ENCODE peak calls at places on chromosomes 16 and 17, in six cellular contexts. J is uterus, A is breast epithelium, U is IMR-90, R is ovary, I is sigmoid colon. X is an unnamed sample.

GRCh38 chr16:66473654-66474519 is 46.8 kb downstream of the BEAN1 start:
- DNase-seq in J (no peak), A (no peak), U (no peak), R (no peak), I (peak), X (no peak)

GRCh38 chr17:1720856-1721386 is 3.6 kb upstream of the WDR81 start:
- DNase-seq in J (peak), A (no peak), U (peak), R (peak), I (peak), X (no peak)

GRCh38 chr17:43094129-43094834 is 30.9 kb downstream of the BRCA1 start:
- DNase-seq in J (no peak), A (no peak), U (peak), R (no peak), I (no peak), X (no peak)

GRCh38 chr17:81390029-81390428 is 5.2 kb upstream of the BAHCC1 start:
- DNase-seq in J (peak), A (no peak), U (no peak), R (peak), I (no peak), X (no peak)

GRCh38 chr16:57026778-57027062 is 37.4 kb downstream of the NLRC5 start:
- DNase-seq in J (no peak), A (no peak), U (no peak), R (no peak), I (no peak), X (no peak)

GRCh38 chr16:27549607-27549856 is 181 bp downstream of the GTF3C1 start:
- DNase-seq in J (no peak), A (no peak), U (no peak), R (no peak), I (no peak), X (no peak)

GRCh38 chr16:70453117-70453890 is 1.1 kb upstream of the FCSK start:
- DNase-seq in J (no peak), A (no peak), U (no peak), R (no peak), I (no peak), X (no peak)

GRCh38 chr16:55478827-55479559 is at the start of gene MMP2:
- DNase-seq in J (peak), A (no peak), U (peak), R (peak), I (peak), X (no peak)

GRCh38 chr17:80694992-80695912 is 150.6 kb downstream of the RPTOR start:
- DNase-seq in J (no peak), A (no peak), U (no peak), R (peak), I (no peak), X (no peak)

GRCh38 chr16:89315791-89316581 is 98.5 kb downstream of the ZNF778 start:
- DNase-seq in J (no peak), A (no peak), U (peak), R (no peak), I (no peak), X (peak)

GRCh38 chr17:63305857-63306256 is 140.2 kb downstream of the CYB561 start:
- DNase-seq in J (no peak), A (no peak), U (no peak), R (no peak), I (no peak), X (no peak)

GRCh38 chr16:85222151-85222863 is 110.0 kb upstream of the CIBAR2 start:
- DNase-seq in J (no peak), A (no peak), U (no peak), R (peak), I (no peak), X (no peak)

GRCh38 chr17:77453613-77454559 is 313.1 kb downstream of the SEC14L1 start:
- DNase-seq in J (no peak), A (peak), U (no peak), R (no peak), I (no peak), X (no peak)

GRCh38 chr16:68417711-68418301 is 30.5 kb downstream of the SMPD3 start:
- DNase-seq in J (no peak), A (peak), U (no peak), R (no peak), I (no peak), X (peak)

GRCh38 chr16:67977469-67978227 is 2.7 kb downstream of the DPEP3 start:
- DNase-seq in J (no peak), A (no peak), U (no peak), R (no peak), I (no peak), X (no peak)

GRCh38 chr17:41785091-41785875 is 1.2 kb downstream of the JUP start:
- DNase-seq in J (no peak), A (no peak), U (no peak), R (peak), I (no peak), X (no peak)

GRCh38 chr17:41784207-41784744 is 2.2 kb downstream of the JUP start:
- DNase-seq in J (peak), A (peak), U (peak), R (no peak), I (no peak), X (no peak)

GRCh38 chr17:41785876-41786226 is 660 bp downstream of the JUP start:
- DNase-seq in J (peak), A (peak), U (no peak), R (peak), I (no peak), X (no peak)

GRCh38 chr17:41787021-41787418 is 509 bp upstream of the JUP start:
- DNase-seq in J (no peak), A (no peak), U (no peak), R (no peak), I (no peak), X (no peak)

GRCh38 chr17:41786227-41787020 is at the start of gene JUP:
- DNase-seq in J (peak), A (peak), U (peak), R (peak), I (peak), X (peak)
- TF ChIP-seq POLR2A in J (peak), A (peak), U (peak), R (peak), I (peak), X (no peak)

DNA sequence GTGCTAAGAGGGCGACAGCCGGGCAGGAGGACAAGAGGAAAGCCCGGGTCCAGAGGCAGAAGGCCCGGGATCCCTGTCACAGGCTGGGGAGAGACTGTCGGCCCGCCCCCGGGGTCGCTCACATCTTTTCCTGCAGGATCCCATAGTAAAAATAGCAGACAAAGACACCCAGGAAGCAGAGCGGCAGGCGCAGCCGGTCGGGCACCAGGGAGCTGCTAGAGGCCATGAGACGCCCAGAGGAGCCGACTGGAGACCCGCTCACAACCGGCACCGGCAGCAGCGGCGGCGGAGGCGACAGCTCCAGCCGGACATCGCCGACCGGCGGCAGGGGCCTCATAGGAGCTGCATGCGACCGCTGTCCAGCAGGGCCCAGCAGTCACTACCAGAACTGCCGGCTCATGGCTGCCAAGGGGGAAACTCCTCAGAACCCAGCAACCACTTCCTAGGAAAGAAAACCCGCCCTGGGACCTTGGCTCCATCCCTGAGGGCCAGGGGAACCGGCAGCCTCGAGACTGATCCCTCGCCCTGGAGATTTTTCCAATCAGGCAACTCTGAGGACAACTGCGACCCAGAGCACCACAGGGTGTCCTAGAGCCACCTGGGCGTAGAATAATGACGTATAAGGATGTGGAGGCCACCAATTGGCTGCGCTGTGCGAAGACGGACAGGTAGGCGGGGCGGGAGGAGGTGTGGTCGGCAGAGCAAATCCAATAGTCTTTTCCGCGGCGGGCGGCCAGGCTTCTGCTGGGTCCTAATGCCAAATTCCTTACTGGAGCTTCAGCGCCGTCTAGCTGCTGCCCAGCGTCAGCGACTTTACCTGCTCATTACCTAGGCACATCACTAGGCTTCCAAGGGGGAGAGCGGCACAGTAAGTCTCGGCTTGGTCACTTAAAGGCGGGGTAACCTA is at the start of gene SLC35B1:
- DNase-seq in J (peak), A (peak), U (peak), R (peak), I (peak), X (peak)
- TF ChIP-seq POLR2A in J (peak), A (peak), U (peak), R (peak), I (peak), X (peak)

GRCh38 chr17:36950027-36950426 is 1.3 kb downstream of the AATF start:
- DNase-seq in J (no peak), A (no peak), U (no peak), R (no peak), I (no peak), X (no peak)

GRCh38 chr17:36946726-36947091 is 2.0 kb upstream of the AATF start:
- DNase-seq in J (no peak), A (no peak), U (no peak), R (no peak), I (no peak), X (no peak)

GRCh38 chr17:36949461-36949927 is 740 bp downstream of the AATF start:
- DNase-seq in J (no peak), A (no peak), U (peak), R (no peak), I (no peak), X (no peak)

GRCh38 chr17:36947922-36948716 is 635 bp upstream of the AATF start:
- DNase-seq in J (no peak), A (no peak), U (no peak), R (no peak), I (no peak), X (no peak)

DNA sequence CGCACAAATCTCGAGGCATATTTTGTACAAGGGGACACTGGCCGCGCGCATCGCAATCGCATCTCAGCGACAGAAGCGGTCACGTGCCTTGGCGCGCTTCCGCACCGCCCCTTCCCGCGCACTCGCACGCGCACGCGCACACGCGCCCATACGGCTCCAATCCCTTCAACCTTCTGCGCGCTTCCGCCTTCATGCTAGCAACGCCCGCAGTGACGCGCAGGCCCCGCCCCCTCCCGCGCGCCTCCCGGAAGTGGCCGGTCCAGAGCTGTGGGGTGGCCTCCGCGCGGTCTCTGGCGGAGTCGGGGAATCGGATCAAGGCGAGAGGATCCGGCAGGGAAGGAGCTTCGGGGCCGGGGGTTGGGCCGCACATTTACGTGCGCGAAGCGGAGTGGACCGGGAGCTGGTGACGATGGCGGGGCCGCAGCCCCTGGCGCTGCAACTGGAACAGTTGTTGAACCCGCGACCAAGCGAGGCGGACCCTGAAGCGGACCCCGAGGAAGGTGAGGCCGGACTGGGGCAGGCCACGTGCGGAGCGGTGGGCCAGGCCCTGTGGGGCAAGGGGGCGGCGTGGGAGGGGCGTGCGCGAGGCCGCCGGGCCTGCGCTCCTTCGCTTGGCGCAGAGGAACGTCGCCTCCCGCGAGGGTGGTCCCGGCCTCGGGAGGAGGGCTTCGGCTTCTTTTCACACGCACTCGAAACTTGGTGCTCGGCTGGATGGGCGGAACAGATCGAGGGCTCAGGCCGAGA is at the start of gene AATF:
- DNase-seq in J (peak), A (peak), U (peak), R (peak), I (peak), X (peak)
- TF ChIP-seq POLR2A in J (peak), A (peak), U (peak), R (peak), I (peak), X (peak)

DNA sequence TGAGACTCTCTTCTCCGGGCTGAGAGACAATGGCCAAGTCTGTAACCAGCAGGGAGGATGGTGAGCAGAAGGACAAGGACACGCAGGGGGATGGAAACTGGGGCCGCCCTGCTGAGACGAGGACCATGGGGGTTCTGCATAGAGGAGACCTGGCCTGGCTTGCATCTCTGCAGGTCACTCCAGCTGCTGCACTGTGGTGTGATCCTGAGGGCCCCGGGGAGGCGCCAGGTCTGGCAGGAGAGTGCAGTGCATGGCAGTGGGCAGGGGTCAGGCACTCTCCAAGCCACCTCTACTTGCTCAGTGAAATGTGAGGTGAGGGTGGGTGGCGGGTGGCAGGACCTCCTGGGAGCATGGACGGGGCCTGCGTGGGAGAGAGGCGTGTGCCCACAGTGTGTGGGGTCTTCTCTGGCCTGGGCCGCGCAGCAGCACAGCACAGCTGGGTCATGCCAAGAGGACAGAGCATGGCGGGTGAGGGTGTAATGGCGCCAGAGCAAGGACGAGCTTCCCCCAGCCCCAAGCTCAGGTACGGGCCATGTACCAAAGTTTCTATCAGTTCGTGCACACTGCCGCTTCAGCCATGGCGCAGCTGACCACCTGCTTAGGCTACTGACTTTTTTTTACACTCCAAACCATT is 43.1 kb downstream of the KLHDC4 start:
- DNase-seq in J (no peak), A (no peak), U (no peak), R (no peak), I (no peak), X (no peak)
- TF ChIP-seq POLR2A in J (no peak), A (no peak), U (no peak), R (no peak), I (no peak), X (no peak)

X was measured in GM12891.